ENCODE peak calls at places on chromosomes 1 and 21, in six cellular contexts. Q is B cell, U is tibial artery, O is adrenal gland, M is upper lobe of right lung, A is kidney epithelial cell. G is an unnamed sample.

GRCh38 chr1:62274496-62274895 is 44.7 kb downstream of the KANK4 start:
- DNase-seq in A (no peak), Q (no peak), M (no peak), U (no peak), O (no peak), G (no peak)

GRCh38 chr1:72285074-72285425 is 2.7 kb upstream of the NEGR1 start:
- DNase-seq in A (no peak), Q (no peak), U (no peak), O (no peak), M (no peak), G (no peak)

GRCh38 chr1:100387209-100387608 is 34.9 kb downstream of the CDC14A start:
- DNase-seq in A (no peak), O (no peak), M (no peak), U (no peak), Q (peak), G (no peak)

GRCh38 chr1:114770989-114771388 is 9.5 kb downstream of the SIKE1 start:
- DNase-seq in O (no peak), M (no peak), A (no peak), U (no peak), Q (no peak), G (no peak)

GRCh38 chr21:29091032-29091431 is 17.6 kb upstream of the CCT8 start:
- DNase-seq in U (no peak), A (no peak), O (no peak), Q (no peak), M (no peak), G (no peak)

GRCh38 chr1:166197141-166197540 is 30.3 kb upstream of the FAM78B start:
- DNase-seq in O (no peak), A (no peak), U (no peak), M (no peak), Q (no peak), G (no peak)

GRCh38 chr1:95640746-95641145 is 406.7 kb downstream of the RWDD3 start:
- DNase-seq in U (no peak), Q (no peak), M (no peak), O (peak), A (no peak), G (no peak)

GRCh38 chr1:100001462-100001861 is 31.7 kb downstream of the SLC35A3 start:
- DNase-seq in Q (no peak), O (no peak), A (no peak), M (no peak), U (no peak), G (no peak)

GRCh38 chr1:245377854-245378253 is 223.1 kb downstream of the KIF26B start:
- DNase-seq in M (no peak), Q (no peak), U (no peak), O (no peak), A (no peak), G (no peak)

GRCh38 chr1:245382981-245383380 is 228.2 kb downstream of the KIF26B start:
- DNase-seq in A (no peak), U (no peak), Q (no peak), M (no peak), O (no peak), G (no peak)

GRCh38 chr1:245378352-245379144 is 223.8 kb downstream of the KIF26B start:
- DNase-seq in O (no peak), A (no peak), Q (no peak), M (no peak), U (no peak), G (no peak)

GRCh38 chr1:245383396-245384330 is 228.9 kb downstream of the KIF26B start:
- DNase-seq in U (no peak), Q (no peak), M (no peak), A (no peak), O (no peak), G (no peak)

GRCh38 chr1:245380790-245381535 is 226.2 kb downstream of the KIF26B start:
- DNase-seq in Q (no peak), O (no peak), U (no peak), M (no peak), A (no peak), G (no peak)
- TF ChIP-seq CTCF in Q (no peak), O (no peak), U (no peak), M (peak), A (peak), G (peak)

GRCh38 chr1:181918893-181919728 is 142.4 kb downstream of the ZNF648 start:
- DNase-seq in Q (no peak), O (no peak), A (no peak), U (no peak), M (no peak), G (no peak)

GRCh38 chr1:181919729-181919991 is 141.9 kb downstream of the ZNF648 start:
- DNase-seq in U (no peak), A (no peak), O (no peak), Q (no peak), M (no peak), G (no peak)
- TF ChIP-seq CTCF in U (no peak), A (peak), O (no peak), Q (no peak), M (no peak), G (no peak)

GRCh38 chr1:89525169-89525855 is 683 bp downstream of the LRRC8B start:
- DNase-seq in Q (peak), A (no peak), U (peak), M (peak), O (peak), G (peak)
- TF ChIP-seq CTCF in Q (no peak), A (peak), U (no peak), M (no peak), O (peak), G (no peak)

DNA sequence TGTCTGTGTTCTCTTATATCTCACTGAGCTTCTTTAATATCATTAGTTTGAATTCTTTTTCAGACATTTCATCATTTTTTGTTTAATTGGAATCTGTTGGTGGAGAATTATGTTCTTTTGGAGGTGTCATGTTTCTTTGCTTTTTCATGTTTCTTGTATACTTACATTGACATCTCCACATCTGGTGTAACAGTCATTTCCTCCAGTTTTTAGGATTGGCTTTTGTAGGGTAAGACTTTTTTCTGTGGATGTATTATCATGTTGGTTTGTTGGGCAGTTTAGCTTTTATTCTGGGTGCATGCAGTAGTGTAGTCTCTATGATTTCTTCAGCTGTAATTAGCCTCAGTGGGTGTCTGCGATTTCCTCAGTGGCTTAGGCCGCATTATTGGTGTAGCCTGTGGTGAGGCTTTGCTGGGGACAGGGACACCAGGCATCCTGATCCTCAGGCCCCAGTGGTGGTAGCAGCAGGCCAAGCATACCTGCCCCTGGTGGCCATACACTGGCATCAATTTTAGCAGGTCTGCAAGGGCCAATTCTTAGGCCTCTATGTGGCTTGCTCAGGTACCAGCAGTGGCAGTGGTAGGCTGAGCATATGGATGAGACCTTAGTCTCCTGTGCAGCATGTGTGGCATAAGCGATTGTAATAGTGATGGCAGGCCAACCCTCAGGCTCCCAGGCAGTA is 77.6 kb upstream of the SAMD13 start:
- DNase-seq in M (no peak), U (no peak), O (no peak), Q (no peak), A (no peak), G (no peak)
- TF ChIP-seq CTCF in M (no peak), U (no peak), O (no peak), Q (no peak), A (no peak), G (no peak)

GRCh38 chr1:171929121-171929520 is 87.8 kb downstream of the DNM3 start:
- DNase-seq in U (no peak), O (no peak), Q (no peak), A (no peak), M (no peak), G (no peak)
- TF ChIP-seq CTCF in U (no peak), O (no peak), Q (no peak), A (no peak), M (peak), G (no peak)

DNA sequence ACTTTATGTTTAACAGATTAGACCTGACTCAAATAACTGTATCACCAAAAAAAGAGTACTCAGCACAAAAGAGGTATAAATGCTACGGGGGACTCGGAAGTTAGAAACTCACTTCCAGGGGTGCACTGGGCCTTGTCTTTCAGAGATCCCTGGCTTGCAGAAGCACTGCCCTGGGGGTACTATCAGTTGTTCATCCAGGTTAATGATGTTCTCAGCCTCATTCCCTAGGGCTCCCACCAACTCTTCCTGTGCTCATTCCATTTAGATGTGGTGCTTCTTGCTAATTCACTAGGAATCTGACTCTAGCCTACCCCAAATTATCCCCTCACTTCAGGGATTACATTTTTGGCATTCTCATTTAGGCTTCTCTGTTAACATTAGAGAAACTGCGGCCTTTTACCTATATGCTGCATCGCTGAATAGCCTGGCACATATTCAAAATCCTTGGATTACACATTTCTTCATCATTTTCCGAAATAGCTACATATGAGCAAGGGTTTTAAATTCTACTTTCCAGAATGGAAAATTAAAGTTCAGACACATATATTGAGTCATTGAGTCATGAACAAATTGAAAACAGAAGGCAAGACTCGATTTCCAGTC is 338.5 kb downstream of the KCTD3 start:
- DNase-seq in A (no peak), U (no peak), O (no peak), Q (no peak), M (no peak), G (no peak)
- TF ChIP-seq CTCF in A (no peak), U (no peak), O (no peak), Q (no peak), M (no peak), G (no peak)

GRCh38 chr1:52848423-52848822 is 5.9 kb downstream of the ZYG11A start:
- DNase-seq in Q (no peak), A (no peak), M (no peak), U (no peak), O (no peak), G (no peak)

GRCh38 chr1:52842643-52843310 is at the start of gene ZYG11A:
- DNase-seq in U (no peak), O (peak), M (peak), A (peak), Q (peak), G (peak)
- TF ChIP-seq CTCF in U (peak), O (peak), M (no peak), A (peak), Q (peak), G (peak)

GRCh38 chr1:184426278-184426674 is 39.4 kb downstream of the C1orf21 start:
- DNase-seq in A (no peak), Q (no peak), O (no peak), U (no peak), M (no peak), G (no peak)

GRCh38 chr1:184427722-184428121 is 40.9 kb downstream of the C1orf21 start:
- DNase-seq in U (no peak), M (no peak), Q (no peak), A (no peak), O (no peak), G (no peak)

GRCh38 chr1:184429342-184429741 is 42.5 kb downstream of the C1orf21 start:
- DNase-seq in A (no peak), M (no peak), Q (no peak), U (no peak), O (no peak), G (no peak)

GRCh38 chr1:184425449-184426277 is 38.8 kb downstream of the C1orf21 start:
- DNase-seq in A (no peak), U (no peak), O (peak), M (no peak), Q (no peak), G (no peak)

GRCh38 chr1:184428604-184429003 is 41.8 kb downstream of the C1orf21 start:
- DNase-seq in O (no peak), A (no peak), U (no peak), Q (no peak), M (no peak), G (no peak)
- TF ChIP-seq CTCF in O (no peak), A (no peak), U (no peak), Q (no peak), M (no peak), G (no peak)

GRCh38 chr1:202316186-202316585 is 25.6 kb downstream of the UBE2T start:
- DNase-seq in A (no peak), M (no peak), Q (no peak), U (peak), O (no peak), G (no peak)

GRCh38 chr1:202319381-202320080 is 22.2 kb downstream of the UBE2T start:
- DNase-seq in U (peak), O (no peak), A (no peak), M (no peak), Q (no peak), G (no peak)

GRCh38 chr1:202311880-202312635 is 29.7 kb downstream of the UBE2T start:
- DNase-seq in A (no peak), Q (no peak), M (no peak), U (peak), O (no peak), G (no peak)

GRCh38 chr1:202317941-202318925 is 23.5 kb downstream of the UBE2T start:
- DNase-seq in A (no peak), U (peak), O (no peak), M (no peak), Q (no peak), G (no peak)

DNA sequence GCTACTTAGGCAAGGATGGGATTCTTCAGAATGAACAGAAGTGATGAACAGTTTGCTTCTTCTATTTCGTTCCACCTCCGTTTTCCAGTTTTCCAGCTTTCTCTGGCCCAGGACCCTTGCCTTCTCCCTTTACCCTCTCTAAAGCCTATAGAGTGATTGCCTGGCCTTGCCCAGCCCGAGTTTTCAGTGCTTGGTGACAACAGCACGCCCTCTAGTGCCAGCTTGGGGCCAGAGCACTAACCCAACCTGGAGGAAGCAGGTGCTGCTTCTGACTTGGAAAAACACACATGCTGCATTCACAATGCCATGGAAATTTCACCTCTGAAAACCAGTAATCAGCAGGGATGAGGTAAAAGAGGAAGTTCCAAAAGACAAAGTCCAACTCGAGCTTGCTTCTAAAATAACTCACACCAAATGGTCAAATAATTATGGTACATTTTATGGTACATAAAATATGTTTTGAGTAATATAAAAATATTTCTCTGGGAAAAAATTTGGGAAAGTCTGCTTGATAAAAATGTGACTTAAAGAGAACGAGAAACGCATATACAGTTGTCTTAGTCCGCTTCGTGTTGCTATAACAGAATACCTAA is 26.1 kb downstream of the UBE2T start:
- DNase-seq in O (peak), Q (peak), M (peak), U (peak), A (peak), G (peak)
- TF ChIP-seq CTCF in O (peak), Q (peak), M (peak), U (peak), A (peak), G (peak)

DNA sequence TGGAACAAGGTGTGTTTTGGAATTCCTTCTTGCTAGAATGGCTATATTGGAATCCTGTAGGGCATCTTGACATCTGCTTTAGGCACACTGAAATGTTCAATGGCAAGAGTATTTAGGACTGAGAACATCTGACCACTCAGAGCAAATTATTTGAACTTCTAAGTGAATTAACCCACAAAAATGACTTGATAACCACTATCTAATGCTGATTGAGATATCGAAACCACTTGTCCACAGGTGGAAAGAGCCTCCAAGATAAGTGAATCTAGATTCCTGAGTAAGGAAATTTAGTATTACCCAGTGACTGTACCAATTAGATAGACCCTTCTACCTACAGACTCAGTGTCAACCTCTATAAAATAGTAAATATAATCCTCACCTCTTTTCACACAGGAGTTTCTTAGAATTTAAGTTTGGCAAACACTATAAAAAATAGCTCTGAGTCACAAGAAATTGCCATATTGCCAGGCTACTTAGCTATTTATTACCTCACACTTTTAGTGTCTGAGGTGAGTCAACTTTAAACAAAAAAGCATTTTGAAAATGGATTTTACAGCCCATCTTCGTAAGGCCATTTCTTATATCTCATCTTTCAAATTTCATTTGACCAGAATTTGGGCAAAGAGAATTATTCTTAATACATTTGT is 421.8 kb downstream of the PTBP2 start:
- DNase-seq in A (no peak), O (no peak), M (no peak), U (no peak), Q (no peak), G (no peak)
- TF ChIP-seq CTCF in A (no peak), O (no peak), M (no peak), U (no peak), Q (no peak), G (no peak)